ENCODE peak calls at places on chromosome 1, in ten cellular contexts. N, W, R, Y, O, U, F, G, M and Q are unnamed samples. For H3K27me3, the result is how much of the 10 kb centered on the place peaks cover.

GRCh38 chr1:3668148-3668547 is 15.8 kb downstream of the TP73 start:
- DNase-seq in N (no peak), W (no peak), R (no peak), Y (no peak), O (no peak), U (no peak), F (no peak), G (no peak), M (no peak), Q (no peak)

GRCh38 chr1:115555446-115555845 is 86.3 kb upstream of the VANGL1 start:
- DNase-seq in N (no peak), W (no peak), R (no peak), Y (no peak), O (no peak), U (no peak), F (no peak), G (no peak), M (no peak), Q (no peak)

GRCh38 chr1:11354893-11355593 is 82.0 kb downstream of the UBIAD1 start:
- DNase-seq in N (no peak), W (no peak), R (no peak), Y (no peak), O (no peak), U (no peak), F (no peak), G (no peak), M (no peak), Q (no peak)

GRCh38 chr1:245288796-245289195 is 134.0 kb downstream of the KIF26B start:
- DNase-seq in N (no peak), W (no peak), R (no peak), Y (no peak), O (no peak), U (no peak), F (no peak), G (peak), M (no peak), Q (no peak)

GRCh38 chr1:17862125-17862524 is 107.0 kb downstream of the ACTL8 start:
- DNase-seq in N (no peak), W (no peak), R (no peak), Y (no peak), O (no peak), U (no peak), F (no peak), G (no peak), M (no peak), Q (no peak)

GRCh38 chr1:8740034-8740449 is 77.4 kb downstream of the RERE start:
- DNase-seq in N (no peak), W (no peak), R (no peak), Y (no peak), O (no peak), U (peak), F (no peak), G (peak), M (peak), Q (no peak)

GRCh38 chr1:221711642-221712041 is 30.2 kb downstream of the DUSP10 start:
- DNase-seq in N (no peak), W (no peak), R (no peak), Y (no peak), O (no peak), U (no peak), F (no peak), G (no peak), M (no peak), Q (no peak)

GRCh38 chr1:172401907-172402306 is 18.6 kb upstream of the C1orf105 start:
- DNase-seq in N (no peak), W (no peak), R (peak), Y (no peak), O (no peak), U (no peak), F (no peak), G (no peak), M (no peak), Q (no peak)

GRCh38 chr1:100353988-100354387 is 1.7 kb downstream of the CDC14A start:
- DNase-seq in N (no peak), W (no peak), R (no peak), Y (no peak), O (no peak), U (peak), F (no peak), G (peak), M (peak), Q (no peak)

GRCh38 chr1:99173282-99173681 is 91.0 kb upstream of the PLPPR4 start:
- DNase-seq in N (no peak), W (no peak), R (no peak), Y (no peak), O (no peak), U (no peak), F (no peak), G (peak), M (no peak), Q (no peak)

GRCh38 chr1:212255705-212256307 is 29.4 kb upstream of the PPP2R5A start:
- DNase-seq in N (no peak), W (no peak), R (no peak), Y (no peak), O (no peak), U (no peak), F (no peak), G (no peak), M (no peak), Q (no peak)

GRCh38 chr1:39128959-39129358 is 75.5 kb upstream of the MACF1 start:
- DNase-seq in N (no peak), W (no peak), R (no peak), Y (no peak), O (no peak), U (peak), F (peak), G (no peak), M (no peak), Q (no peak)

GRCh38 chr1:11407301-11407994 is 71.5 kb upstream of the DISP3 start:
- DNase-seq in N (no peak), W (no peak), R (peak), Y (no peak), O (no peak), U (no peak), F (no peak), G (peak), M (no peak), Q (no peak)

GRCh38 chr1:176521211-176521610 is 58.2 kb downstream of the PAPPA2 start:
- DNase-seq in N (no peak), W (no peak), R (no peak), Y (no peak), O (no peak), U (no peak), F (no peak), G (no peak), M (no peak), Q (no peak)

GRCh38 chr1:28950449-28950848 is 36.1 kb downstream of the EPB41 start:
- DNase-seq in N (no peak), W (no peak), R (no peak), Y (no peak), O (no peak), U (no peak), F (no peak), G (no peak), M (no peak), Q (no peak)

GRCh38 chr1:46903481-46903880 is 37.8 kb downstream of the CYP4A11 start:
- DNase-seq in N (no peak), W (no peak), R (no peak), Y (no peak), O (no peak), U (peak), F (peak), G (no peak), M (no peak), Q (no peak)

GRCh38 chr1:61056674-61057439 is 25.5 kb upstream of the NFIA start:
- DNase-seq in N (peak), W (peak), R (peak), Y (peak), O (no peak), U (peak), F (peak), G (peak), M (peak), Q (peak)

GRCh38 chr1:54744696-54745095 is 19.6 kb downstream of the PARS2 start:
- DNase-seq in N (no peak), W (no peak), R (no peak), Y (no peak), O (no peak), U (no peak), F (no peak), G (no peak), M (no peak), Q (no peak)

GRCh38 chr1:110003747-110004428 is 19.3 kb downstream of the AHCYL1 start:
- DNase-seq in N (no peak), W (peak), R (peak), Y (peak), O (peak), U (peak), F (peak), G (peak), M (peak), Q (peak)

GRCh38 chr1:220137006-220137794 is 43.3 kb downstream of the IARS2 start:
- DNase-seq in N (no peak), W (no peak), R (peak), Y (no peak), O (no peak), U (no peak), F (no peak), G (peak), M (no peak), Q (no peak)

GRCh38 chr1:202122639-202123335 is at the start of gene GPR37L1:
- DNase-seq in N (peak), W (no peak), R (no peak), Y (no peak), O (no peak), U (peak), F (no peak), G (peak), M (no peak), Q (peak)

GRCh38 chr1:159981351-159982055 is 27.5 kb upstream of the SLAMF9 start:
- DNase-seq in N (no peak), W (no peak), R (no peak), Y (no peak), O (no peak), U (no peak), F (no peak), G (no peak), M (no peak), Q (no peak)

GRCh38 chr1:41918450-41919043 is at the start of gene HIVEP3:
- DNase-seq in N (peak), W (no peak), R (no peak), Y (no peak), O (no peak), U (peak), F (no peak), G (peak), M (no peak), Q (no peak)

GRCh38 chr1:226655251-226656163 is 83.6 kb downstream of the ITPKB start:
- DNase-seq in N (no peak), W (no peak), R (no peak), Y (no peak), O (no peak), U (no peak), F (no peak), G (no peak), M (no peak), Q (peak)

GRCh38 chr1:195663549-195664280 is 944.5 kb downstream of the KCNT2 start:
- DNase-seq in N (no peak), W (no peak), R (no peak), Y (no peak), O (no peak), U (no peak), F (no peak), G (peak), M (peak), Q (no peak)

GRCh38 chr1:2943686-2944260 is 77.5 kb upstream of the ACTRT2 start:
- DNase-seq in N (no peak), W (no peak), R (no peak), Y (peak), O (no peak), U (no peak), F (no peak), G (no peak), M (no peak), Q (no peak)

GRCh38 chr1:1168451-1169411 is 4.9 kb upstream of the TTLL10 start:
- DNase-seq in N (no peak), W (no peak), R (no peak), Y (no peak), O (no peak), U (no peak), F (peak), G (no peak), M (no peak), Q (peak)

GRCh38 chr1:62241357-62242131 is 46.9 kb downstream of the L1TD1 start:
- DNase-seq in N (no peak), W (no peak), R (no peak), Y (no peak), O (no peak), U (peak), F (peak), G (no peak), M (no peak), Q (no peak)

GRCh38 chr1:230068952-230069684 is 2.1 kb downstream of the GALNT2 start:
- DNase-seq in N (no peak), W (no peak), R (peak), Y (no peak), O (no peak), U (peak), F (no peak), G (no peak), M (no peak), Q (no peak)

GRCh38 chr1:89472253-89472652 is 52.4 kb upstream of the LRRC8B start:
- DNase-seq in N (no peak), W (no peak), R (no peak), Y (no peak), O (no peak), U (no peak), F (no peak), G (no peak), M (no peak), Q (no peak)
- H3K27ac ChIP-seq in N (no peak), W (no peak), R (no peak), Y (no peak), O (no peak), U (no peak), F (no peak), G (no peak), M (no peak), Q (no peak)

GRCh38 chr1:204959836-204960235 is 83.2 kb upstream of the CNTN2 start:
- DNase-seq in N (no peak), W (no peak), R (no peak), Y (no peak), O (no peak), U (no peak), F (no peak), G (no peak), M (no peak), Q (no peak)
- H3K4me3 ChIP-seq in N (no peak), W (no peak), R (no peak), Y (no peak), O (no peak), U (no peak), F (no peak), G (no peak), M (no peak), Q (no peak)

DNA sequence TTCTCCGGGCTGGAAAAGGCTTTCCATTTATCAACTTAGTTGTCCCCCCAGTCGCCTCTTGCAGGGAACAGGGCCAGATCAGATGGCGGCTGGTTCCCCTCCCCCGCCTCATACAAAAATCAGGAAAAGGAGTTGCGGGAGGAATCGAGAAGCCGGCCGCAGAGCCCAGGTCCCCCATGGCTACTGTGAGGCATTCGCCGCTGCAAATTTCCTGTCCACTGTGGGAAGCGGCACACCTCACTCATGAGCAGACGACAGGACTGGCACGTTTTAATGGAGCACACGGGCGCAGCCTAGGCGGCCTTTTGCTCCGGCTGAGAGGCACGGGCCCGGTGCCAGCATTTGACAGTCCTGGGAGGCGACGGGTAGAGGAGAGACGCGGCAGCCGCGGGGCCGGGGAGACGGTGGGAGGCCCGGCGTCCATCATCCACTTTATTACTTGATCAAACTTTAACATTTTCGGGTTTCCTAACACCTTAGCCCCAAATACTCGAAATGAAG is 1.1 kb downstream of the GNG4 start:
- DNase-seq in N (no peak), W (no peak), R (no peak), Y (peak), O (no peak), U (no peak), F (peak), G (no peak), M (no peak), Q (no peak)
- H3K27me3 ChIP-seq in N (under half), W (half or more), R (under half), Y (under half), O (under half), U (under half), F (under half), G (under half), M (under half), Q (under half)

GRCh38 chr1:21901473-21901847 is 35.6 kb downstream of the HSPG2 start:
- DNase-seq in N (no peak), W (peak), R (no peak), Y (no peak), O (no peak), U (no peak), F (no peak), G (peak), M (no peak), Q (peak)
- H3K27ac ChIP-seq in N (no peak), W (peak), R (no peak), Y (peak), O (peak), U (no peak), F (peak), G (peak), M (no peak), Q (peak)

DNA sequence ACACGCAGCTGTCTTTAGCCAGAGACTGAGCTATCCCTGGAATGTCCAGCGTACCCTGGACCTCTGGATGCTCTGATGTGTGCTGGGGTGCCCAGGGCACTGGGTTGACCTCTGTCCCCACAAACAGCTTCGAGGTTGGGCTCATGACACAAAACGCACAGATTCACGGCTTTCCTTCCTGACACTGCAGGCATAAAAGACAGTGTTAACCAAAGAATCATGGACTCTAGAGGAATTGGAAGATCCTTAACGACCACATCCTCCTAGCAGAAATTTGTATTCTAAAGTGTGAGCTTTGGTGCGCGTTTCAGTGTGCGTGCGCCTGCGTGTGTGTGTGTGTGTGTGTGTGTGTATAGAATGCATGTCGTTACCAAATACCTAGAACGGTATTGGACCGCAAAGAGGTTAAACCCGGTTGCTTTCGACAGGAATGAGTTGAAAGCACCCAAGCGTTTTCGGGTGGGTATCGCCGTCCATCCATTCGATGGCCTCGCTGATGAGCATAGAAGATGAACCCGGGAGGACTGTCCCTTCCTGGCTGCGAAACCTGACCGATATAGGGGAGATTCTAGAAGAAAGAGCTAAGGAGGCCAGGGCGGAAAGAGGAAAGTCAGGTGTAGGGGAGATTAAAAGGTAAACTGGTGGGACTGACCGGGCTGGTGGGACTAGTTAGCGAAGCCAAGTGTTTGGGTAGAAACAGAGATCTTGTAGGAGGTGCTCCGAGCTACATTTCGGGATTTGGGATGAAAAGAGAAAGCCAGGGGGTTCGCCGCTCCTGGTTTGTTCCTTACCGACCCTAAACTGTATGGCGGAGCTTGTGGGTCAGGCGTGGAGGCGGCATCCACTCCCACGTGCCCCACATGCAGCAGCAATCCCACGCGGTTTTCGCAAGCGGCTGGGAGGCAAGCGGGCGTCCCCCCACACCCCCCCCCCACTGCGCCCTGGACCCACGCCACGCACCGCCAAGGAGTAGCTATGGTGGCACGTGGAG is 6.8 kb upstream of the LHX9 start:
- DNase-seq in N (no peak), W (no peak), R (no peak), Y (no peak), O (no peak), U (no peak), F (no peak), G (no peak), M (no peak), Q (no peak)
- H3K4me3 ChIP-seq in N (no peak), W (no peak), R (no peak), Y (no peak), O (peak), U (no peak), F (no peak), G (no peak), M (no peak), Q (peak)

DNA sequence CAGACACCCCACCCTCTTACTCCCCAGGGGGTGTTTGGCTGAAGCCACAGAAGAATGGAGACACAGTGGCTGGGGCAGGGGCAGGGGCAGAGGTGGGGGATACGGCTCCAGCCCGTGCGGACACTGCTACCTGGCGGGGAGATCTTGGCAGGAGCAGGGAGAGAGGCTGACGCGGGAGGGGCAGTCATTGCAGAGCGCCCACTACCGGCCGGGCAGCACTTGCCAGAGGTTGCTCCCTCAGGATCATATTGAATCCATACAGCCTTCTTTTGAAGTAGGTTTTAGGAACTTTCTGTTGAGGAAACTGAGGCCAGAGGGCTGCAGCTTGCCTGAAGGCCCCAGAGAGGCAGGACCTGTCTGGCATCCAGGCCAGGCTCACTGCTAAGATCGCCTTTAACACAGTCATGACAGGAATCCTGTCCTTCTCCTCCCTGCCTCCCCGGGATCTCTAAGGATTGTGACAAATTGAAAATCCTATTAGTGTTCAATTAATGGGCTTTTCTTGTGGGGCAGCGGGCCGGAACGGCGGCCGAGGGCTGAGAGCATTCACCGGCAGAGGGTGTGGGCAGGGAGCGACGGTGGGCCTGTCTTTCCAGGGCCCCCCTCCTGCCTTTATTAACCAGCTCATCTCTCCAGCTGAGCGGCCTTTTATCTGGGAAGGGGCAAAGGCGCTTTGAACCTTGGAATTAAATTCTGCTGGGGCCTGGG is 65.5 kb upstream of the WNT4 start:
- DNase-seq in N (no peak), W (no peak), R (no peak), Y (peak), O (no peak), U (no peak), F (no peak), G (no peak), M (no peak), Q (peak)
- H3K27me3 ChIP-seq in N (half or more), W (half or more), R (under half), Y (under half), O (under half), U (under half), F (under half), G (half or more), M (half or more), Q (half or more)

GRCh38 chr1:53486395-53487026 is 27.3 kb downstream of the DMRTB1 start:
- DNase-seq in N (no peak), W (no peak), R (no peak), Y (no peak), O (no peak), U (no peak), F (no peak), G (no peak), M (no peak), Q (no peak)
- H3K27ac ChIP-seq in N (no peak), W (no peak), R (no peak), Y (no peak), O (no peak), U (no peak), F (no peak), G (no peak), M (no peak), Q (no peak)

GRCh38 chr1:97433520-97434175 is 487.2 kb downstream of the DPYD start:
- DNase-seq in N (no peak), W (no peak), R (no peak), Y (no peak), O (no peak), U (no peak), F (no peak), G (peak), M (peak), Q (no peak)

GRCh38 chr1:97427371-97427770 is 493.5 kb downstream of the DPYD start:
- DNase-seq in N (no peak), W (no peak), R (no peak), Y (no peak), O (no peak), U (no peak), F (no peak), G (no peak), M (no peak), Q (no peak)

GRCh38 chr1:97433094-97433493 is 487.7 kb downstream of the DPYD start:
- DNase-seq in N (no peak), W (no peak), R (no peak), Y (no peak), O (no peak), U (no peak), F (no peak), G (no peak), M (no peak), Q (no peak)
- H3K4me3 ChIP-seq in N (no peak), W (no peak), R (no peak), Y (no peak), O (no peak), U (no peak), F (no peak), G (no peak), M (no peak), Q (no peak)